ENCODE peak calls at places on chromosomes 4 and X, in eight cellular contexts. Q, T, F, G, P, N, Z and H are unnamed samples.

GRCh38 chrX:51876441-51876840 is 17.0 kb upstream of the MAGED1 start:
- DNase-seq in T (no peak), F (no peak), P (no peak), G (peak), Q (no peak), N (no peak), Z (no peak), H (no peak)

GRCh38 chr4:144594471-144594986 is 51.4 kb upstream of the HHIP start:
- DNase-seq in P (no peak), T (no peak), F (peak), Z (no peak), N (no peak), G (peak), Q (no peak), H (no peak)

GRCh38 chr4:125693233-125693632 is 378.5 kb downstream of the FAT4 start:
- DNase-seq in Q (no peak), Z (no peak), N (no peak), G (no peak), T (no peak), F (no peak), P (no peak), H (no peak)

GRCh38 chr4:179750374-179750773 is 2308.1 kb upstream of the AGA start:
- DNase-seq in N (no peak), Q (no peak), F (no peak), T (no peak), G (no peak), P (peak), Z (no peak), H (no peak)

GRCh38 chr4:99144070-99144469 is at the start of gene ADH4:
- DNase-seq in F (peak), G (peak), P (no peak), N (no peak), Z (no peak), T (no peak), Q (no peak), H (no peak)

GRCh38 chr4:123980736-123981285 is 584.2 kb downstream of the SPRY1 start:
- DNase-seq in P (no peak), G (no peak), N (no peak), T (no peak), Z (no peak), Q (no peak), F (peak), H (no peak)

GRCh38 chrX:125436855-125437254 is 117.2 kb downstream of the TEX13C start:
- DNase-seq in Z (no peak), N (no peak), Q (no peak), P (peak), F (peak), G (no peak), T (no peak), H (no peak)

GRCh38 chr4:69858683-69859082 is 1.3 kb downstream of the SULT1E1 start:
- DNase-seq in N (no peak), Z (no peak), P (no peak), Q (no peak), G (peak), F (peak), T (no peak), H (no peak)